ENCODE peak calls at places on chromosomes 16 and 17, in nine cellular contexts. R is tibial nerve, S is mucosa of descending colon, K is A673, Z is A549, J is IMR-90, V is uterus, T is PC-3, E is transverse colon. W is an unnamed sample.
A peak's percentile ranks its signal among the peaks of the same experiment; 100 is the strongest.

GRCh38 chr17:36890398-36891190 is 46.7 kb upstream of the LHX1 start:
- DNase-seq in R (no peak), S (no peak), K (no peak), Z (no peak), J (no peak), V (no peak), T (no peak), E (no peak), W (no peak)

GRCh38 chr17:42200702-42201101 is 6.4 kb upstream of the GHDC start:
- DNase-seq in R (no peak), S (peak; percentile 63), K (no peak), Z (no peak), J (no peak), V (no peak), T (no peak), E (peak; percentile 39), W (peak; percentile 68)

GRCh38 chr17:74474043-74474792 is 7.8 kb downstream of the CD300A start:
- DNase-seq in R (no peak), S (no peak), K (no peak), Z (no peak), J (no peak), V (no peak), T (no peak), E (peak; percentile 54), W (no peak)

GRCh38 chr17:266219-266618 is 84.8 kb upstream of the DOC2B start:
- DNase-seq in R (no peak), S (peak; percentile 3), K (no peak), Z (no peak), J (no peak), V (peak; percentile 6), T (no peak), E (peak; percentile 2), W (no peak)

GRCh38 chr17:49925916-49926315 is 43.1 kb upstream of the DLX4 start:
- DNase-seq in R (no peak), S (no peak), K (no peak), Z (no peak), J (no peak), V (no peak), T (no peak), E (no peak), W (no peak)

GRCh38 chr17:18381158-18381952 is 3.8 kb downstream of the EVPLL start:
- DNase-seq in R (no peak), S (no peak), K (no peak), Z (no peak), J (no peak), V (no peak), T (no peak), E (no peak), W (no peak)

GRCh38 chr16:75116081-75116910 is at the start of gene LDHD:
- DNase-seq in R (peak; percentile 73), S (peak; percentile 87), K (no peak), Z (peak; percentile 81), J (no peak), V (peak; percentile 82), T (peak; percentile 75), E (peak; percentile 90), W (peak; percentile 97)

GRCh38 chr17:63537991-63538692 is 12.1 kb upstream of the DCAF7 start:
- DNase-seq in R (no peak), S (peak; percentile 47), K (no peak), Z (no peak), J (no peak), V (no peak), T (no peak), E (no peak), W (no peak)

GRCh38 chr16:85200471-85201278 is 88.4 kb upstream of the CIBAR2 start:
- DNase-seq in R (no peak), S (no peak), K (no peak), Z (no peak), J (no peak), V (no peak), T (no peak), E (no peak), W (peak; percentile 10)

GRCh38 chr17:75756451-75757085 is 8.4 kb downstream of the GALK1 start:
- DNase-seq in R (no peak), S (peak; percentile 26), K (no peak), Z (no peak), J (no peak), V (no peak), T (no peak), E (no peak), W (no peak)

GRCh38 chr17:63919311-63919723 is 678 bp upstream of the GH1 start:
- DNase-seq in R (peak; percentile 23), S (no peak), K (peak; percentile 73), Z (peak; percentile 67), J (peak; percentile 51), V (peak; percentile 41), T (peak; percentile 76), E (peak; percentile 69), W (peak; percentile 66)

GRCh38 chr17:49746791-49747490 is 17.0 kb downstream of the FAM117A start:
- DNase-seq in R (no peak), S (no peak), K (no peak), Z (no peak), J (no peak), V (no peak), T (no peak), E (peak; percentile 57), W (no peak)

GRCh38 chr17:41907185-41907556 is 11.6 kb downstream of the ACLY start:
- DNase-seq in R (no peak), S (no peak), K (peak; percentile 55), Z (peak; percentile 86), J (peak; percentile 82), V (peak; percentile 75), T (peak; percentile 39), E (no peak), W (no peak)

GRCh38 chr16:53022374-53022773 is 30.3 kb downstream of the CHD9NB start:
- DNase-seq in R (no peak), S (no peak), K (peak; percentile 79), Z (peak; percentile 55), J (peak; percentile 43), V (peak; percentile 16), T (peak; percentile 53), E (peak; percentile 33), W (no peak)

GRCh38 chr17:46212634-46213435 is 19.6 kb upstream of the KANSL1 start:
- DNase-seq in R (peak; percentile 46), S (no peak), K (peak; percentile 81), Z (peak; percentile 88), J (peak; percentile 79), V (peak; percentile 79), T (peak; percentile 77), E (peak; percentile 68), W (peak; percentile 74)

GRCh38 chr17:7775058-7775457 is 57.5 kb downstream of the DNAH2 start:
- DNase-seq in R (no peak), S (no peak), K (no peak), Z (no peak), J (no peak), V (no peak), T (no peak), E (no peak), W (no peak)

GRCh38 chr16:50609049-50609832 is 61.0 kb downstream of the NKD1 start:
- DNase-seq in R (no peak), S (no peak), K (no peak), Z (no peak), J (no peak), V (no peak), T (no peak), E (no peak), W (no peak)

GRCh38 chr17:42456223-42457106 is 2.2 kb upstream of the ATP6V0A1 start:
- DNase-seq in R (no peak), S (no peak), K (peak; percentile 64), Z (peak; percentile 16), J (peak; percentile 83), V (no peak), T (no peak), E (no peak), W (no peak)

GRCh38 chr17:80389011-80389995 is 25.7 kb upstream of the ENDOV start:
- DNase-seq in R (no peak), S (no peak), K (no peak), Z (no peak), J (peak; percentile 13), V (no peak), T (no peak), E (no peak), W (no peak)

DNA sequence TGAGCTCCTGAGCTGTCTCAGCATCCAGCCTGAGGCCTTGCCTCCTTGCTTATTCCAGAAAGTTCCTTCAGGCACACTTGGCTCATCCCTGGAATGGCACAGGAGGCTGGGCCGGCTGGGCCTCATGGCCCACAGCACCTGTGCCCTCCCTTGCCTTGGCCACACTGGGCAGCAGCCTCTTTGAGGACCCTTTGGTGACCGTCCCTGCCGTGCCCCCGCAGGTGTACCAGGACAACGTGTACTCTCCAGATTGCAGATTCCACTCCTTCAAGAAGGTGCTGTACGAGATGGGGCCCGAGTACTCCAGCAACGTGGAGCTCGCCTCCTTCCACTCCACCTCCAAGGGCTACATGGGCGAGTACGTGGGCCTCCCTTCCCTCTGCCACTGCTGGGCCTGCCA is 34.2 kb downstream of the GPT2 start:
- DNase-seq in R (no peak), S (no peak), K (no peak), Z (no peak), J (no peak), V (no peak), T (no peak), E (no peak), W (no peak)
- TF ChIP-seq CTCF in R (no peak), S (no peak), K (no peak), Z (no peak), J (no peak), V (no peak), T (no peak), E (no peak), W (no peak)

DNA sequence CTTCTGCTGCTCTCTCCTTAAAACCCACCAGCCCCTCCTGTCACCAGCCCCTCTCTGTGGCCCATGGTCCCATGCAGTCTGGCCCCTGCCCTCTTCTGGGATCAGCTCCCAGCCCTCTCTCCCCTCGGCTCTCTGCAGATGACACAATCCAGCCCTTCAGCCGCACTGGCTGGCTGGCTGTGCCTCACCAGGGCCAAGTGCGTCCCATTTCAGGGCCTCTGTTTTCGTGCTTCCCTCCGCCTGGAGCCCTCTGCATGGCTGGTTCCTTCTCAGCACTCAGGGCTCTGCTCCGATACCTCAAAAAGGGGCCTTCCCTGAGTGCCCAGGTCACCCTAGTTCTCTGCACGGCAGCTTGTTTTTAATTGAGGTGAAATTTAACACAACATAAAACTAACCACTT is 124.3 kb downstream of the SOCS1 start:
- DNase-seq in R (no peak), S (no peak), K (no peak), Z (no peak), J (no peak), V (no peak), T (no peak), E (no peak), W (no peak)
- H3K4me1 ChIP-seq in R (no peaks in the 10 kb centered on the region), S (no peaks in the 10 kb centered on the region), K (peaks cover 50% of the 10 kb centered on the region), Z (no peaks in the 10 kb centered on the region), J (peaks cover 42% of the 10 kb centered on the region), V (no peaks in the 10 kb centered on the region), T (peaks cover 43% of the 10 kb centered on the region), E (peaks cover 13% of the 10 kb centered on the region), W (peaks cover 3% of the 10 kb centered on the region)

DNA sequence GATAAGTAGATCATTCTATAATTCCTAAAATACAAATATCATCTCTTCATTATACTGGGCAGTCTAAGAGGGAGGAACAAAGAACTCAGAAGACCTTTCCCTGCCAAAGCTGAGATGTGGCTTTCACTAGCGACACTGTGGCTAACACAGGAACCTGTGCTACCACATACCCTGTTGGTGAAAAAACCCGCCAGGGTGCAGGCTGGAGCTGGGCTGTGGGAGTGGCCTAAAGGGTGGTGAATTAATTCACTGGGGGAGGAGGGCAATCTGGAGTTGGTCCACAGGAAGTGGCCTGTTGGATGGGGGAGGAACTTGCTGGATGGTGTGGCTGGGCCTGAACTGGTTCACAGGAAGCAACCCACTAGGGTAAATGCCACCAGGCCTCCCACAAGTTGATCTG is 7.4 kb downstream of the ZNF594 start:
- DNase-seq in R (no peak), S (no peak), K (no peak), Z (no peak), J (no peak), V (no peak), T (no peak), E (no peak), W (no peak)
- H3K9me3 ChIP-seq in R (peaks cover 100% of the 10 kb centered on the region), S (peaks cover 98% of the 10 kb centered on the region), K (peaks cover 95% of the 10 kb centered on the region), Z (peaks cover 98% of the 10 kb centered on the region), J (peaks cover 75% of the 10 kb centered on the region), V (peaks cover 88% of the 10 kb centered on the region), T (peaks cover 38% of the 10 kb centered on the region), E (peaks cover 83% of the 10 kb centered on the region), W (peaks cover 25% of the 10 kb centered on the region)

GRCh38 chr17:44219126-44219635 is 294 bp downstream of the UBTF start:
- DNase-seq in R (peak; percentile 31), S (peak; percentile 82), K (peak; percentile 69), Z (peak; percentile 81), J (peak; percentile 65), V (peak; percentile 66), T (peak; percentile 82), E (peak; percentile 69), W (peak; percentile 81)
- TF ChIP-seq CTCF in R (peak; percentile 81), S (peak; percentile 53), K (no peak), Z (no peak), J (peak; percentile 58), V (peak; percentile 88), T (peak; percentile 15), E (peak; percentile 45), W (peak; percentile 45)

W was measured in pancreas.